ENCODE peak calls at places on chromosomes 7 and 10, in ten cellular contexts. B is Peyer's patch, O is aorta, P is stomach, Q is astrocyte, C is gastrocnemius medialis, E is fibroblast of lung, I is OCI-LY7, W is PC-9, M is A549. N is an unnamed sample. For H3K4me1, the result is how much of the 10 kb centered on the place peaks cover.

GRCh38 chr7:42493436-42494198 is 256.6 kb upstream of the GLI3 start:
- DNase-seq in B (peak), O (peak), E (peak), I (no peak), W (no peak), C (peak), P (peak), Q (peak), M (no peak), N (peak)

GRCh38 chr10:122050316-122050715 is 61.4 kb downstream of the TACC2 start:
- DNase-seq in B (peak), P (peak), C (peak), I (no peak), O (no peak), W (no peak), Q (no peak), M (no peak), E (no peak), N (peak)

GRCh38 chr10:69624245-69624786 is 5.7 kb upstream of the FAM241B start:
- DNase-seq in B (no peak), M (no peak), P (no peak), E (no peak), Q (no peak), I (no peak), O (no peak), W (no peak), C (no peak), N (no peak)

GRCh38 chr7:6430974-6431373 is 16.8 kb downstream of the DAGLB start:
- DNase-seq in Q (no peak), I (no peak), W (no peak), P (no peak), M (no peak), E (no peak), C (no peak), O (no peak), B (no peak), N (no peak)

GRCh38 chr7:46281071-46281470 is 360.0 kb upstream of the IGFBP3 start:
- DNase-seq in C (no peak), W (peak), E (no peak), M (no peak), P (no peak), O (no peak), B (no peak), Q (no peak), I (no peak), N (no peak)

GRCh38 chr10:116752969-116753665 is 10.8 kb upstream of the HSPA12A start:
- DNase-seq in B (no peak), I (no peak), E (no peak), W (no peak), O (no peak), Q (no peak), C (no peak), P (no peak), M (no peak), N (no peak)

GRCh38 chr7:147569514-147569913 is 1021.1 kb upstream of the C7orf33 start:
- DNase-seq in C (no peak), M (no peak), I (no peak), W (no peak), B (no peak), O (no peak), P (no peak), Q (no peak), E (no peak), N (no peak)

GRCh38 chr7:31110331-31111108 is 58.4 kb downstream of the ADCYAP1R1 start:
- DNase-seq in W (no peak), M (no peak), I (no peak), P (no peak), B (peak), C (no peak), O (no peak), Q (no peak), E (no peak), N (no peak)

GRCh38 chr10:28463676-28464395 is 69.1 kb upstream of the WAC start:
- DNase-seq in Q (no peak), B (peak), C (no peak), O (no peak), P (peak), E (no peak), M (no peak), W (no peak), I (no peak), N (peak)

GRCh38 chr7:84113906-84114875 is 80.4 kb downstream of the SEMA3A start:
- DNase-seq in E (no peak), M (no peak), B (no peak), C (no peak), P (no peak), O (no peak), I (no peak), Q (no peak), W (no peak), N (no peak)

GRCh38 chr7:121428857-121429489 is 32.9 kb upstream of the FAM3C start:
- DNase-seq in P (no peak), O (no peak), I (no peak), Q (peak), W (peak), E (no peak), B (no peak), M (no peak), C (no peak), N (no peak)

GRCh38 chr7:158740657-158741293 is 36.2 kb upstream of the NCAPG2 start:
- DNase-seq in C (no peak), P (no peak), B (no peak), I (no peak), M (peak), O (no peak), W (peak), E (peak), Q (peak), N (no peak)

GRCh38 chr10:73097305-73097670 is 622 bp upstream of the P4HA1 start:
- DNase-seq in B (no peak), Q (no peak), M (no peak), C (no peak), O (no peak), I (no peak), P (no peak), W (no peak), E (no peak), N (no peak)

GRCh38 chr10:47058961-47059391 is 147.7 kb downstream of the PTPN20 start:
- DNase-seq in M (no peak), E (no peak), C (peak), P (peak), W (no peak), I (no peak), B (no peak), O (no peak), Q (peak), N (no peak)

DNA sequence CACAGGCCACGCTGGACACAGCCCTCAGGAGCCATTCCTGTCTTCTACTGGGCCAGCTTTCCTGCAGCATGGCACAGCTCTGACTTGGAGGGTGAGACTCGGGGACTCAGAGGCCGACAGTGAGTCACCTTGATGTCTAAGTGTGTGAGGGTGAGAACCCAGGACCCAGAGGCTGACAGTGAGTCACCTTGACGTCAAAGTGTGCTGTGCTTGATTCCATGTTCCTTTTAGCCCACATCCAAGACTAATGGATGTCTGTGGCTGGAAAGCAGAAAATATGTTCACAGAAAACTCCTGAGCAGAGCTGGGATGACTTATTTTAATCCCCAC is 6.0 kb upstream of the FAM170B start:
- DNase-seq in M (peak), Q (peak), P (no peak), I (no peak), E (peak), W (peak), O (peak), B (no peak), C (no peak), N (no peak)
- H3K27ac ChIP-seq in M (peak), Q (peak), P (peak), I (no peak), E (peak), W (no peak), O (no peak), B (peak), C (peak), N (no peak)

GRCh38 chr10:13036841-13037240 is 35.3 kb upstream of the CCDC3 start:
- DNase-seq in B (no peak), Q (no peak), I (no peak), W (no peak), P (no peak), C (no peak), E (no peak), M (no peak), O (no peak), N (no peak)

GRCh38 chr10:13043520-13043919 is 42.0 kb upstream of the CCDC3 start:
- DNase-seq in B (no peak), C (no peak), W (no peak), O (no peak), E (no peak), Q (no peak), M (no peak), I (no peak), P (no peak), N (no peak)

GRCh38 chr10:13038346-13038745 is 36.8 kb upstream of the CCDC3 start:
- DNase-seq in I (no peak), O (no peak), E (no peak), W (no peak), B (no peak), M (no peak), C (no peak), P (no peak), Q (no peak), N (no peak)

GRCh38 chr10:13037832-13038231 is 36.3 kb upstream of the CCDC3 start:
- DNase-seq in E (no peak), B (no peak), Q (no peak), M (no peak), C (no peak), I (no peak), W (no peak), O (no peak), P (no peak), N (no peak)

GRCh38 chr10:13039761-13040160 is 38.2 kb upstream of the CCDC3 start:
- DNase-seq in O (no peak), I (no peak), W (no peak), M (no peak), Q (no peak), B (no peak), P (no peak), E (no peak), C (no peak), N (no peak)
- H3K4me1 ChIP-seq in O (under half), I (under half), W (under half), M (under half), Q (under half), B (under half), P (under half), E (under half), C (under half), N (under half)

GRCh38 chr10:59560990-59561389 is 148.7 kb downstream of the SLC16A9 start:
- DNase-seq in B (no peak), I (no peak), E (no peak), O (no peak), W (no peak), M (no peak), C (no peak), Q (no peak), P (no peak), N (no peak)

GRCh38 chr10:59557052-59557451 is 152.6 kb downstream of the SLC16A9 start:
- DNase-seq in I (no peak), C (no peak), Q (no peak), O (no peak), P (no peak), E (peak), B (no peak), M (no peak), W (no peak), N (no peak)

GRCh38 chr10:59557642-59558041 is 152.0 kb downstream of the SLC16A9 start:
- DNase-seq in P (no peak), I (no peak), B (no peak), C (no peak), M (no peak), Q (no peak), E (no peak), O (no peak), W (no peak), N (no peak)

GRCh38 chr10:59560161-59560560 is 149.5 kb downstream of the SLC16A9 start:
- DNase-seq in C (no peak), Q (no peak), E (peak), P (no peak), B (no peak), O (no peak), M (no peak), W (no peak), I (no peak), N (no peak)

DNA sequence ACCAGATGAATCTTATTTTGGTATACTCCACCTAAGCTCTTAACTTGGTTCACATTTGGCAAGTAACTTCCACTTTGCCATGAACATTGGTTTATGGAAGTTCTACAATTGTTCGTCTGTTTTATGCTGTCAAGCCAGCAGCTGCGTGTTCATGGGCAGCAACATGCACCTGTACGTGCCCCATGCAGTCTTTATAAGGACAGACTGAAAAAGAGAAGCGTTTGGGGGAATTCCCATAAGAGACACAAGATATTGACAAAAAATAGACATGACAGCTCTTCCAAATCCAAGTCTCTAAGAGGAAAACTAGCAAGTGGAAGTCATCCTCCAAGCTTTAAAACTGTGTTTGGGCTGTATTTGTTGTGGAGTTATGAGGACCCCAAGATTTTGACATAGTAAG is 151.6 kb downstream of the SLC16A9 start:
- DNase-seq in P (no peak), C (no peak), B (no peak), I (no peak), W (no peak), Q (no peak), M (no peak), E (no peak), O (no peak), N (no peak)
- H3K4me3 ChIP-seq in P (no peak), C (no peak), B (no peak), I (no peak), W (no peak), Q (no peak), M (no peak), E (no peak), O (no peak), N (no peak)

GRCh38 chr10:89209718-89210117 is 2.6 kb upstream of the CH25H start:
- DNase-seq in M (no peak), C (no peak), E (no peak), P (no peak), W (no peak), O (no peak), Q (no peak), B (no peak), I (no peak), N (no peak)
- H3K27ac ChIP-seq in M (no peak), C (no peak), E (no peak), P (no peak), W (no peak), O (no peak), Q (no peak), B (no peak), I (no peak), N (no peak)

GRCh38 chr7:2511769-2512168 is 7.8 kb upstream of the LFNG start:
- DNase-seq in C (no peak), M (no peak), P (no peak), B (no peak), I (no peak), E (no peak), O (no peak), W (no peak), Q (no peak), N (no peak)

GRCh38 chr7:2513702-2514101 is 5.9 kb upstream of the LFNG start:
- DNase-seq in P (no peak), W (no peak), O (no peak), C (no peak), B (no peak), M (no peak), E (no peak), I (no peak), Q (no peak), N (no peak)

GRCh38 chr7:2510909-2511768 is 8.4 kb upstream of the LFNG start:
- DNase-seq in W (no peak), O (no peak), B (peak), C (no peak), P (peak), M (no peak), Q (no peak), I (peak), E (no peak), N (no peak)

GRCh38 chr7:2512713-2513112 is 6.9 kb upstream of the LFNG start:
- DNase-seq in C (no peak), E (no peak), O (no peak), B (no peak), P (no peak), M (no peak), I (no peak), Q (no peak), W (no peak), N (no peak)

GRCh38 chr7:2512179-2512644 is 7.4 kb upstream of the LFNG start:
- DNase-seq in I (peak), E (no peak), Q (no peak), O (no peak), M (no peak), B (no peak), C (no peak), W (no peak), P (no peak), N (no peak)
- H3K4me1 ChIP-seq in I (half or more), E (under half), Q (under half), O (under half), M (under half), B (half or more), C (under half), W (under half), P (under half), N (under half)

GRCh38 chr7:3300221-3300650 is 816 bp upstream of the SDK1 start:
- DNase-seq in W (no peak), O (peak), I (no peak), P (no peak), Q (peak), C (peak), M (no peak), E (peak), B (no peak), N (no peak)

GRCh38 chr7:3300651-3301471 is at the start of gene SDK1:
- DNase-seq in I (peak), C (peak), P (peak), O (peak), Q (peak), W (peak), E (peak), B (peak), M (peak), N (peak)

GRCh38 chr7:3301831-3302618 is 973 bp downstream of the SDK1 start:
- DNase-seq in M (peak), O (no peak), I (no peak), B (no peak), Q (peak), W (no peak), P (no peak), C (no peak), E (peak), N (peak)

GRCh38 chr7:3302681-3303320 is 1.7 kb downstream of the SDK1 start:
- DNase-seq in I (no peak), Q (no peak), O (no peak), M (no peak), B (no peak), C (no peak), W (no peak), P (no peak), E (peak), N (no peak)

DNA sequence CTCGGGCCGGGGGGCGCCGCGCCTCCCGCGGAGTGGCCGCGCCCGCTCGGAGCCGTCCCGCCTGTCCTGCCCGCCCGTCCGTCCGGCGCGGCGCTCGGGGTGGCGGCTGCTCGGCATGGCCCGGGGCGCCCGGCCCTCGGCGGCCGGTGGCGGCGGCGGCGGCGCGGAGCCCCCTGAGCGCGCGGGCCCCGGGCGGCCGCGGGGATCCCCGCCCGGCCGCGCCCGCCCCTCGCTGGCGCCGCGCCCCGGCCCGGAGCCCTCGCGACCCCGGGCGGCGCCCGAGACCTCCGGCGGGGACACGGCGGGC is 373 bp downstream of the SDK1 start:
- DNase-seq in B (no peak), I (no peak), C (no peak), P (no peak), E (no peak), W (no peak), O (no peak), Q (no peak), M (no peak), N (no peak)
- H3K4me3 ChIP-seq in B (peak), I (peak), C (peak), P (peak), E (peak), W (no peak), O (peak), Q (peak), M (peak), N (peak)

GRCh38 chr10:43692051-43692825 is 43.6 kb upstream of the ZNF32 start:
- DNase-seq in W (no peak), C (no peak), I (no peak), B (no peak), P (no peak), O (peak), Q (peak), E (peak), M (no peak), N (no peak)
- H3K27ac ChIP-seq in W (no peak), C (no peak), I (no peak), B (no peak), P (no peak), O (no peak), Q (no peak), E (no peak), M (no peak), N (no peak)

GRCh38 chr7:50370884-50371283 is 66.4 kb downstream of the IKZF1 start:
- DNase-seq in E (no peak), W (no peak), P (no peak), I (no peak), Q (no peak), C (no peak), M (no peak), B (no peak), O (no peak), N (no peak)

GRCh38 chr7:50368366-50368765 is 63.9 kb downstream of the IKZF1 start:
- DNase-seq in B (no peak), W (no peak), P (no peak), Q (no peak), I (no peak), O (no peak), M (no peak), C (no peak), E (no peak), N (no peak)

GRCh38 chr7:50367570-50367969 is 63.1 kb downstream of the IKZF1 start:
- DNase-seq in O (no peak), P (no peak), C (no peak), E (no peak), B (no peak), W (no peak), M (no peak), I (no peak), Q (no peak), N (no peak)

GRCh38 chr7:50371551-50372021 is 67.1 kb downstream of the IKZF1 start:
- DNase-seq in O (no peak), E (no peak), P (no peak), Q (no peak), B (no peak), W (no peak), C (no peak), I (no peak), M (no peak), N (no peak)

GRCh38 chr7:50369408-50370026 is 65.0 kb downstream of the IKZF1 start:
- DNase-seq in W (no peak), M (no peak), I (peak), C (no peak), O (no peak), Q (no peak), E (peak), P (no peak), B (no peak), N (peak)
- H3K4me1 ChIP-seq in W (under half), M (under half), I (under half), C (under half), O (under half), Q (under half), E (under half), P (under half), B (under half), N (under half)

DNA sequence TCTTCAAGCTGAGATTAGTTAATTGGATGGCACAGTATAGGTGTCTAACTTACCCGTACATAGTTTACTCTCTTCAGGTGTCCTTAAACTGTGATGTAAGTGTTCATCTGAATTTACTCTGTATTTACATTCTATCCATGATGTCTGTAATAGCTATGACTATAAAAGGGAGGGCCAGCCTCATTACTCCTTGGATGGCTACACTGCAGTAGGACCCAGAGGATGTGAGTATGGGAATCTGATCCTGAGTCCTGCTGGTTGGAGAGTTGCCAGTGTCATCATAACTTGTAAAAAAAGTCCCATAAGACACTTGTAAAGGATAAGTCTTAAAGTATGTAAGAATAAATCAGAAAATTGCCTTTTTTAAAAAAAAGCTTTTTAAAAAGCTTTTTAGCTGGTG is 95.3 kb downstream of the PPP1R9A start:
- DNase-seq in I (no peak), P (no peak), E (no peak), C (no peak), M (no peak), Q (no peak), O (no peak), W (no peak), B (no peak), N (no peak)
- H3K4me3 ChIP-seq in I (no peak), P (no peak), E (no peak), C (no peak), M (no peak), Q (no peak), O (no peak), W (no peak), B (no peak), N (no peak)

GRCh38 chr7:14125998-14126397 is 136.5 kb upstream of the ETV1 start:
- DNase-seq in E (no peak), Q (peak), W (no peak), B (no peak), P (no peak), M (no peak), I (no peak), O (no peak), C (no peak), N (no peak)
- H3K27ac ChIP-seq in E (no peak), Q (no peak), W (no peak), B (no peak), P (no peak), M (no peak), I (no peak), O (no peak), C (no peak), N (no peak)